ENCODE peak calls at places on chromosomes 2 and 18, in nine cellular contexts. F, W, C, B, S, A, Z, X and R are unnamed samples.

GRCh38 chr2:178514664-178515063 is 34.4 kb downstream of the PLEKHA3 start:
- DNase-seq in B (peak), W (no peak), C (no peak), A (no peak), X (no peak), Z (no peak), S (no peak), F (no peak), R (no peak)

GRCh38 chr2:195648780-195649179 is 8.2 kb upstream of the SLC39A10 start:
- DNase-seq in X (no peak), B (no peak), Z (no peak), W (no peak), S (no peak), A (no peak), F (no peak), C (no peak), R (no peak)

GRCh38 chr18:64330161-64330560 is 181.3 kb upstream of the LINC00305 start:
- DNase-seq in S (no peak), W (no peak), F (no peak), Z (peak), X (peak), C (no peak), B (no peak), A (peak), R (no peak)

GRCh38 chr2:184371641-184372040 is 226.7 kb upstream of the ZNF804A start:
- DNase-seq in A (no peak), B (no peak), F (no peak), X (no peak), Z (no peak), W (no peak), S (no peak), C (no peak), R (no peak)

GRCh38 chr18:44130365-44130942 is 550.2 kb upstream of the SETBP1 start:
- DNase-seq in C (peak), X (peak), W (no peak), Z (peak), B (peak), S (no peak), F (no peak), A (peak), R (no peak)

GRCh38 chr2:177169810-177170514 is 42.6 kb upstream of the HNRNPA3 start:
- DNase-seq in B (no peak), A (no peak), C (no peak), S (peak), W (no peak), Z (no peak), F (no peak), X (no peak), R (no peak)

GRCh38 chr2:79511320-79511951 is 1.4 kb upstream of the CTNNA2 start:
- DNase-seq in A (peak), X (peak), W (no peak), C (peak), S (no peak), F (no peak), B (peak), Z (peak), R (no peak)

GRCh38 chr2:54122939-54123338 is 7.5 kb downstream of the ACYP2 start:
- DNase-seq in A (peak), X (peak), S (no peak), F (no peak), C (no peak), W (no peak), B (peak), Z (peak), R (no peak)

GRCh38 chr18:41372266-41372665 is 582.8 kb upstream of the PIK3C3 start:
- DNase-seq in F (no peak), W (no peak), C (no peak), B (no peak), Z (no peak), X (no peak), A (no peak), S (no peak), R (no peak)

GRCh38 chr2:206958236-206958635 is 18.9 kb downstream of the CPO start:
- DNase-seq in Z (no peak), X (no peak), S (no peak), C (no peak), A (no peak), F (no peak), B (no peak), W (no peak), R (no peak)

GRCh38 chr2:111698743-111699554 is 185.0 kb downstream of the ANAPC1 start:
- DNase-seq in Z (peak), X (peak), A (peak), F (peak), W (no peak), C (peak), S (peak), B (peak), R (peak)

GRCh38 chr18:56890632-56891031 is 239.5 kb downstream of the WDR7 start:
- DNase-seq in C (no peak), B (peak), A (no peak), W (no peak), F (no peak), X (peak), Z (peak), S (no peak), R (no peak)

GRCh38 chr2:68730828-68731227 is 3.8 kb upstream of the ARHGAP25 start:
- DNase-seq in B (peak), X (peak), S (no peak), F (no peak), Z (no peak), W (no peak), A (peak), C (no peak), R (no peak)

GRCh38 chr2:224586127-224586702 is 1.1 kb upstream of the CUL3 start:
- DNase-seq in Z (no peak), S (no peak), B (no peak), X (no peak), F (no peak), W (no peak), A (no peak), C (no peak), R (no peak)

DNA sequence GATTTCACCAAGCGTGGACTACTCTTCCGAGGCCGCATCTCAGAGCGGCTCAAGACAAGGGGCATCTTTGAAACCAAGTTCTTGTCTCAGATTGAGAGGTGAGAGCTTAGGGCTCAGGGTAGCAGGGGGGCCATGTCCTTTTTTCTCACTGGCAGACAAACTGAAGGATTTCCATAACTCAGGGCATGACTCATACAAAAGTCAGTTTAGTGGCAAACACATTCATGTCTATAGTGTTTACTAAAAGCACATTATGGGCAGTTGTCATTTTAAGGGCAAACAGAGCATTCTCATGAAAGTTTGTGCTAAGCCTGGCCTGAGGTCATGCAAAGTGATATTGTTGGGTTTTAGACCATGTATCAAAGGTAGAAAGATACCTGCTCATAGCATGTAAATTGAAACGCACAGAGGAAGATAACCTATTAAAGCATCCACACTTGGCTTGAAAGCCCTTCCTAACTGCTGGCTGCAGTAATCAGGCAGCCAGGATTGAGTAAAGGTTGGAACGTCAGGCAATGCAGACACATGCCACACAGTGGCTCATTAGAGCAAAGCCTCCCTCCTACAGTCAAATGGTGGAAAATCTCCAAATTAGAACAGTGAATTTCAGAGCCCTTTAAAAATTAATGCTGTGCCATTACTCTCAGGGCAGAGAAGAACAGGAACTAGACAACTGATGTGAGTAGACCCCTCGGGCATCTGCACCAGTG is 54.2 kb downstream of the HK2 start:
- DNase-seq in B (peak), Z (no peak), C (no peak), A (no peak), F (no peak), W (no peak), S (no peak), X (peak), R (no peak)
- TF ChIP-seq CTCF in B (no peak), Z (no peak), C (no peak), A (no peak), F (no peak), W (no peak), S (no peak), X (no peak), R (no peak)

GRCh38 chr2:25043241-25043867 is 1.5 kb downstream of the EFR3B start:
- DNase-seq in W (no peak), F (no peak), Z (peak), B (peak), C (no peak), A (peak), S (no peak), X (peak), R (no peak)
- H3K4me3 ChIP-seq in W (peak), F (peak), Z (peak), B (peak), C (no peak), A (peak), S (peak), X (peak), R (peak)

GRCh38 chr18:62500174-62500573 is 22.7 kb upstream of the ZCCHC2 start:
- DNase-seq in C (no peak), W (no peak), Z (no peak), S (no peak), X (no peak), A (no peak), B (no peak), F (no peak), R (no peak)

GRCh38 chr18:62498616-62499262 is 24.1 kb upstream of the ZCCHC2 start:
- DNase-seq in A (no peak), F (no peak), S (no peak), C (no peak), X (no peak), W (no peak), B (no peak), Z (no peak), R (no peak)

GRCh38 chr18:62500966-62501591 is 21.7 kb upstream of the ZCCHC2 start:
- DNase-seq in C (no peak), B (no peak), X (no peak), S (no peak), A (no peak), F (no peak), Z (no peak), W (no peak), R (no peak)

GRCh38 chr18:62497171-62497783 is 25.5 kb upstream of the ZCCHC2 start:
- DNase-seq in Z (no peak), B (no peak), S (no peak), C (no peak), W (no peak), A (no peak), F (no peak), X (no peak), R (no peak)

DNA sequence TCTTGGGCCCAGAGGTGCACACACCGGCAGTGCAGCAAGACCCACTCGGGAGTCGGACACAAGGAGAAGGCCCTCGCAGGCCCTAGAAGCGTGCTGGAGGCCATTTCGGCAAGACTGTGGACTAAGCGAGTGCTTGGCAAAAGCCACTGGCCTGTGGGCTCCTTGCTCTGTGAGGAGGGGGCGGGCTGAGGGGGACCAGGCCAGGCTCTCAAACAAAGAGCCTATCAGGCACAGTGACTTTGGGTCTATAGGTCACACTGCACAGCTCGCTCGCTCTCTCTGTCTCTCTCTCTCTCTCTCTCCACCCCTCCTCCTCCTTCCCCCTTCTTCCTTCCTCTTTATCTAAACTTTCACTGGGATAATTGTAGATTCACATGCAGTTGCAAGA is 23.6 kb upstream of the ZCCHC2 start:
- DNase-seq in Z (no peak), A (no peak), W (no peak), X (no peak), B (no peak), S (no peak), C (no peak), F (no peak), R (no peak)
- H3K27ac ChIP-seq in Z (no peak), A (no peak), W (no peak), X (no peak), B (no peak), S (no peak), C (no peak), F (no peak), R (no peak)

GRCh38 chr18:40314199-40314598 is 1640.8 kb upstream of the PIK3C3 start:
- DNase-seq in X (no peak), A (no peak), B (no peak), W (no peak), Z (no peak), F (no peak), S (no peak), C (no peak), R (no peak)
- TF ChIP-seq CTCF in X (no peak), A (no peak), B (no peak), W (no peak), Z (no peak), F (no peak), S (no peak), C (no peak), R (no peak)